ENCODE peak calls at places on chromosomes 7 and 10, in ten cellular contexts. Y is fibroblast of pulmonary artery, H is GM12865, E is chondrocyte, C is AG09319, X is fibroblast of lung, Q is psoas muscle, B is GM23338, T is tibial artery, N is endothelial cell. P is an unnamed sample.

GRCh38 chr7:50359995-50360925 is 55.7 kb downstream of the IKZF1 start:
- DNase-seq in Y (no peak), H (no peak), E (no peak), C (no peak), X (no peak), Q (no peak), B (no peak), T (no peak), N (no peak), P (no peak)

GRCh38 chr10:113644185-113645120 is 19.4 kb downstream of the NRAP start:
- DNase-seq in Y (peak; percentile 21), H (no peak), E (no peak), C (no peak), X (peak; percentile 64), Q (no peak), B (no peak), T (no peak), N (no peak), P (peak; percentile 48)

GRCh38 chr10:131738396-131738735 is 162.4 kb upstream of the PPP2R2D start:
- DNase-seq in Y (no peak), H (no peak), E (peak; percentile 61), C (no peak), X (no peak), Q (no peak), B (no peak), T (peak; percentile 37), N (no peak), P (no peak)

GRCh38 chr7:66146701-66147100 is 32.1 kb downstream of the CRCP start:
- DNase-seq in Y (no peak), H (no peak), E (no peak), C (peak; percentile 65), X (peak; percentile 64), Q (no peak), B (no peak), T (no peak), N (no peak), P (peak; percentile 73)

GRCh38 chr10:58775960-58776574 is 263.4 kb downstream of the BICC1 start:
- DNase-seq in Y (peak; percentile 90), H (no peak), E (no peak), C (no peak), X (peak; percentile 62), Q (no peak), B (peak; percentile 31), T (no peak), N (no peak), P (peak; percentile 79)

GRCh38 chr10:75408911-75409885 is 7.6 kb upstream of the ZNF503 start:
- DNase-seq in Y (no peak), H (peak; percentile 32), E (no peak), C (no peak), X (no peak), Q (peak; percentile 78), B (peak; percentile 79), T (peak; percentile 89), N (peak; percentile 70), P (peak; percentile 54)

GRCh38 chr10:93280699-93281366 is 201.3 kb downstream of the MYOF start:
- DNase-seq in Y (no peak), H (no peak), E (no peak), C (no peak), X (no peak), Q (no peak), B (peak; percentile 91), T (no peak), N (no peak), P (no peak)

GRCh38 chr10:43929122-43929521 is 280.4 kb upstream of the ZNF32 start:
- DNase-seq in Y (no peak), H (no peak), E (no peak), C (no peak), X (no peak), Q (no peak), B (no peak), T (no peak), N (no peak), P (no peak)

GRCh38 chr7:110645616-110646015 is 445.3 kb upstream of the LRRN3 start:
- DNase-seq in Y (no peak), H (no peak), E (no peak), C (no peak), X (no peak), Q (no peak), B (no peak), T (no peak), N (no peak), P (no peak)

GRCh38 chr7:105408791-105409410 is 20.2 kb upstream of the SRPK2 start:
- DNase-seq in Y (no peak), H (no peak), E (no peak), C (no peak), X (no peak), Q (no peak), B (no peak), T (no peak), N (no peak), P (no peak)

GRCh38 chr7:117672433-117672832 is 192.6 kb downstream of the CFTR start:
- DNase-seq in Y (no peak), H (no peak), E (no peak), C (no peak), X (no peak), Q (no peak), B (no peak), T (no peak), N (no peak), P (no peak)

GRCh38 chr7:1857487-1858425 is 187.7 kb downstream of the ELFN1 start:
- DNase-seq in Y (no peak), H (no peak), E (peak; percentile 81), C (no peak), X (no peak), Q (peak; percentile 9), B (no peak), T (peak; percentile 32), N (no peak), P (no peak)

GRCh38 chr7:73834626-73835191 is 3.9 kb downstream of the CLDN4 start:
- DNase-seq in Y (no peak), H (no peak), E (no peak), C (no peak), X (no peak), Q (no peak), B (no peak), T (no peak), N (no peak), P (no peak)

GRCh38 chr10:74156919-74157289 is 5.9 kb downstream of the ADK start:
- DNase-seq in Y (peak; percentile 66), H (peak; percentile 64), E (no peak), C (no peak), X (peak; percentile 57), Q (peak; percentile 34), B (no peak), T (no peak), N (no peak), P (no peak)

GRCh38 chr10:86046845-86047460 is 319.6 kb downstream of the GRID1 start:
- DNase-seq in Y (no peak), H (no peak), E (no peak), C (no peak), X (no peak), Q (no peak), B (no peak), T (peak; percentile 10), N (no peak), P (no peak)

GRCh38 chr10:119115921-119116320 is 12.0 kb downstream of the DENND10 start:
- DNase-seq in Y (peak; percentile 58), H (no peak), E (no peak), C (no peak), X (no peak), Q (no peak), B (no peak), T (no peak), N (no peak), P (no peak)
- TF ChIP-seq CTCF in Y (no peak), H (no peak), E (no peak), C (no peak), X (no peak), Q (no peak), B (no peak), T (no peak), N (no peak), P (no peak)

DNA sequence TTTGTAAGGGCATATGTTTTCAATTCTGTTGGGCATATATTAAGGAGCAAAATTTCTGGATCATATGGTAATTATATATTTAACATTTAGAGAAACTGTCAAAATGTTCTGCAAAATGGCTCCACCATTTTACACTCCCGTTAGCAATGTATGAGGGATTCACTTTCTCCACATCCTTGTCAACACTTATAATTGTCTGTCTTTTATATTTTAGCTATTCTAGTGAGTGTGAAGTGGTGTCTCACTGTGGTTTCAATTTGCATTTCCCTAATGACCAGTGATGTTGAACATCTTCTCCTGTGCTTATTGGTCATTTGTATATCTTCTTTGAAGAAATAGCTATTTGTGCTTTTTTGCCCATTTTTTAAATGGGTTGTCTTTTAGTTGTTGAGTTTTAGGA is 8.1 kb upstream of the KLHDC10 start:
- DNase-seq in Y (no peak), H (no peak), E (no peak), C (no peak), X (no peak), Q (no peak), B (no peak), T (no peak), N (no peak), P (no peak)
- TF ChIP-seq CTCF in Y (no peak), H (no peak), E (no peak), C (no peak), X (no peak), Q (no peak), B (no peak), T (no peak), N (no peak), P (no peak)

GRCh38 chr10:124262249-124262865 is 156.4 kb downstream of the OAT start:
- DNase-seq in Y (peak; percentile 1), H (no peak), E (peak; percentile 68), C (no peak), X (no peak), Q (no peak), B (no peak), T (peak; percentile 46), N (no peak), P (no peak)
- TF ChIP-seq CTCF in Y (no peak), H (no peak), E (no peak), C (no peak), X (no peak), Q (peak; percentile 24), B (no peak), T (peak; percentile 20), N (no peak), P (no peak)

GRCh38 chr7:149789101-149789500 is 15.7 kb upstream of the ZNF467 start:
- DNase-seq in Y (no peak), H (no peak), E (no peak), C (no peak), X (no peak), Q (no peak), B (no peak), T (no peak), N (no peak), P (no peak)

GRCh38 chr7:149785983-149786382 is 12.6 kb upstream of the ZNF467 start:
- DNase-seq in Y (no peak), H (no peak), E (no peak), C (no peak), X (no peak), Q (no peak), B (no peak), T (no peak), N (no peak), P (no peak)

GRCh38 chr7:149785402-149785801 is 12.0 kb upstream of the ZNF467 start:
- DNase-seq in Y (no peak), H (no peak), E (no peak), C (no peak), X (no peak), Q (no peak), B (no peak), T (no peak), N (no peak), P (no peak)

GRCh38 chr7:149788300-149788851 is 15.0 kb upstream of the ZNF467 start:
- DNase-seq in Y (no peak), H (no peak), E (no peak), C (no peak), X (no peak), Q (no peak), B (no peak), T (no peak), N (no peak), P (no peak)

GRCh38 chr7:149787428-149788299 is 14.3 kb upstream of the ZNF467 start:
- DNase-seq in Y (no peak), H (no peak), E (no peak), C (no peak), X (no peak), Q (no peak), B (peak; percentile 58), T (no peak), N (no peak), P (no peak)
- TF ChIP-seq CTCF in Y (peak; percentile 17), H (no peak), E (no peak), C (no peak), X (no peak), Q (no peak), B (no peak), T (no peak), N (no peak), P (no peak)

P was measured in AG10803.